ENCODE peak calls at places on chromosomes 5 and 9, in eight cellular contexts. L, F, R, Z, J, D, W and P are unnamed samples. For H3K36me3, the result is how much of the 10 kb centered on the place peaks cover.

GRCh38 chr5:159178978-159179377 is 30.4 kb downstream of the RNF145 start:
- DNase-seq in D (no peak), J (no peak), W (no peak), F (peak), Z (no peak), L (no peak), R (no peak), P (peak)

GRCh38 chr9:95189230-95190098 is 128.0 kb downstream of the FANCC start:
- DNase-seq in Z (peak), R (no peak), W (no peak), L (peak), D (no peak), J (peak), F (peak), P (peak)

GRCh38 chr9:91033802-91034201 is 232.2 kb downstream of the SYK start:
- DNase-seq in J (no peak), Z (no peak), D (no peak), F (no peak), R (peak), L (no peak), W (no peak), P (no peak)

GRCh38 chr5:136620016-136620419 is 254.7 kb upstream of the TRPC7 start:
- DNase-seq in Z (no peak), R (no peak), J (no peak), W (no peak), F (peak), L (no peak), D (no peak), P (peak)

GRCh38 chr9:2602704-2603116 is 18.9 kb upstream of the VLDLR start:
- DNase-seq in W (no peak), J (no peak), L (no peak), R (no peak), D (no peak), F (no peak), Z (no peak), P (no peak)

GRCh38 chr5:138666226-138666742 is 86.9 kb upstream of the CTNNA1 start:
- DNase-seq in J (no peak), R (no peak), Z (no peak), W (no peak), D (no peak), F (no peak), L (no peak), P (no peak)

GRCh38 chr9:68759981-68760673 is 55.1 kb downstream of the PIP5K1B start:
- DNase-seq in F (no peak), W (no peak), L (no peak), R (no peak), D (no peak), Z (no peak), J (no peak), P (no peak)

GRCh38 chr5:132086277-132086794 is 12.7 kb downstream of the CSF2 start:
- DNase-seq in L (peak), Z (peak), D (no peak), R (no peak), F (peak), J (peak), W (peak), P (peak)

GRCh38 chr5:175850165-175850845 is 21.1 kb upstream of the CPLX2 start:
- DNase-seq in L (no peak), F (no peak), Z (no peak), J (no peak), D (no peak), R (no peak), W (no peak), P (no peak)

GRCh38 chr9:127333326-127334064 is 63.5 kb upstream of the SLC2A8 start:
- DNase-seq in Z (no peak), D (no peak), L (no peak), R (no peak), W (no peak), F (no peak), J (no peak), P (no peak)

GRCh38 chr9:33942471-33943083 is 106.1 kb downstream of the UBAP2 start:
- DNase-seq in J (no peak), D (no peak), Z (no peak), L (no peak), W (no peak), F (peak), R (no peak), P (no peak)

GRCh38 chr9:95499847-95500246 is 16.9 kb downstream of the PTCH1 start:
- DNase-seq in R (no peak), L (no peak), J (no peak), Z (no peak), D (no peak), F (no peak), W (no peak), P (peak)

GRCh38 chr5:137344723-137345322 is 154.3 kb downstream of the SPOCK1 start:
- DNase-seq in J (peak), L (peak), F (peak), Z (no peak), R (no peak), D (peak), W (no peak), P (peak)

GRCh38 chr5:132238901-132239500 is 11.3 kb upstream of the P4HA2 start:
- DNase-seq in D (peak), Z (peak), W (no peak), R (no peak), F (no peak), L (peak), J (no peak), P (no peak)

GRCh38 chr9:92607088-92607487 is 62.8 kb downstream of the IPPK start:
- DNase-seq in R (no peak), D (peak), Z (no peak), F (peak), J (no peak), L (no peak), W (no peak), P (peak)
- H3K27ac ChIP-seq in R (no peak), D (peak), Z (peak), F (no peak), J (no peak), L (peak), W (no peak), P (no peak)

GRCh38 chr9:113187935-113188595 is 33.0 kb downstream of the FKBP15 start:
- DNase-seq in Z (peak), F (peak), J (peak), L (peak), W (peak), D (peak), R (no peak), P (peak)

GRCh38 chr9:113184509-113184908 is 33.7 kb downstream of the SLC31A2 start:
- DNase-seq in L (no peak), Z (no peak), D (no peak), J (no peak), F (no peak), W (no peak), R (no peak), P (no peak)

GRCh38 chr9:113184089-113184488 is 33.3 kb downstream of the SLC31A2 start:
- DNase-seq in W (no peak), R (no peak), L (no peak), F (no peak), Z (no peak), D (no peak), J (no peak), P (no peak)

GRCh38 chr9:113185271-113185670 is 34.5 kb downstream of the SLC31A2 start:
- DNase-seq in W (no peak), R (no peak), J (no peak), L (no peak), F (no peak), D (no peak), Z (no peak), P (no peak)

DNA sequence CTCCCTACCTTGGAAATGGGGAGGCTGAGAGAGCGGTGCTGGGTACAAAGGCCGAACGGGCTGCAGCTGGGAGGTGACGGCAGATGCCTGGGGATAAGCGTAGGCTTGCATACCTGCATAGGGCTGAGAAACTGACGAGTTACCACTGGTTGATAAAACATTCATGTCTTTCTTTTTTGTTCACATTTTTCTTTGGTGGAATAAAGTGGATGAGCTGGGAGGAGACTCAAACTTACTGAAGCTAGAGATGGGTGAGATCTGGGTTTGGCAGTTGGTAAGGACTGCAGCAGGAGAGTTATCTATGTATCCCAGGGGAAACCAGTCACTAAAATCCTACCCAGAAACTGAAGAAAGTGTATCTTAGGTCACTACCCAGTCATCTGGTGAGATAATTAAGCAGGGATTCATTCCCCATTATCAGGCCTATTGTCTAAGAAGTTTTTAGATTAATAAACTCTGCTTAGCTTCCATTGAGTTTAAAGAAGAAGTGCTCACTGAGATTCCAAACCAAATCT is 34.8 kb downstream of the FKBP15 start:
- DNase-seq in R (no peak), J (no peak), F (no peak), Z (no peak), D (no peak), W (no peak), L (no peak), P (no peak)
- H3K36me3 ChIP-seq in R (half or more), J (half or more), F (under half), Z (half or more), D (under half), W (under half), L (half or more), P (half or more)

GRCh38 chr5:15901151-15901550 is 278.4 kb downstream of the MARCHF11 start:
- DNase-seq in D (no peak), Z (no peak), W (no peak), L (no peak), F (no peak), R (no peak), J (no peak), P (no peak)

GRCh38 chr5:15902050-15902449 is 277.5 kb downstream of the MARCHF11 start:
- DNase-seq in Z (no peak), J (no peak), R (no peak), W (no peak), L (no peak), D (no peak), F (no peak), P (peak)

GRCh38 chr5:15899481-15899880 is 280.1 kb downstream of the MARCHF11 start:
- DNase-seq in W (no peak), R (no peak), D (no peak), L (no peak), Z (no peak), F (no peak), J (no peak), P (no peak)

DNA sequence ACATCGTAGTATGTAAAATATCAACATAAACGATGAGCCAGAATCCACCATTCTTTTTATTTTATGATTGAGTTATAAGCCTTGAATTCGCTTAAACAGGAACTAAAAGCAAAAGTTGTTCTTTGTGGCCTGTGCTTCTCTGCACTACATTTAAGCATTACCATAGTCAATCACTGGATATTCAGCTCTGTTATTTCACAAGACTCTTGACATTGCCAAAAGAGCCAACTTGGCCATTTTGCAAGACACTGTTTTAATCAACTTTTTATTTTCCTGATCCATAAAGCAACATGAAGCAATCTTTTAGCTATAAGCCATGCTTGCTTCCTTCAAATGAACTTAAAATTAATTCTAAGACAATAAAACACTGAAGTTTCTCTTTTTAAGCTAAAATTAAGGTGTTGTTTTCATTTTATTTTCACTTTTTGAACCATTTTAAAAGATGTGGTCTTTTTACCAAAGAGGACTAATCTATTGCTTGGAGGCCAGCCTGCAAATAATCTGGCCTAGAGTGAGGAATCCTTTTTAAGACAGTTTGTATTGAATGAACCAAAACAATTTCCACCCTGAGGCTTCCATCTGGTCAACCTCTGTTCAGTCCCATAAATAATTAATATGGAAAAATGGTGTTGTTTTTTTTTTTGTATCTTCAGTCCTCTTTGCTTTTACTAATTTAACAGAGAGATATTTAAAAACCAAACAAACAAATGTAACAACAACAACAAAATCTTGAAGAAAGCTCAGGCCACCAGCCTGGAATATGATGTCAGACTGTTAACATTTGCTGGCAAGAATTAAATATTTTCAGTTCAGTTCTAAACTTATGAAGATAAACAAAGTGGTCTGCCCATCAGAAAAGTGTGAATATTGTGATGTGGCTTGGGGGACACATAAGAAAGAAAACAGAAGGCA is 274.4 kb downstream of the MARCHF11 start:
- DNase-seq in L (no peak), W (no peak), R (no peak), J (no peak), Z (no peak), F (no peak), D (no peak), P (no peak)
- H3K27ac ChIP-seq in L (peak), W (no peak), R (no peak), J (no peak), Z (peak), F (no peak), D (peak), P (peak)

DNA sequence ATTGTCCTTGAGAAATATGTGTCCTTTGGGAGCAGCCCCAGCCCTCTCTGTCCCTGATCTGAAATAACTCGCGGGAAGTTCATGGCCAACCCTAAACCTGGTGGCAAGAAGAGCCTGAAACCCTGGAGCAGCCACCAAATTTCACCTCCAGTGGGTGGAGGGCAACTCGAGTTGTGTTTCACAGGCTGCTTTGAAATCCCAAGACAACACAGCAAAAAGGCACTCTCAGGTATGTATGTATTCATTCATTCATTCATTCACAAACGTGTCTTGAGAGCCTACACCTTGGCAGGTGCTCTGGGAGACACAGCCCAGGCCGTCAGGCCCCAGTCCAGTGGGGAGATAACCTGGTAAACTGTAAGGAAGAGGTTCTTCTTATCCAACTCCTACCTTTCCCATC is 35.7 kb upstream of the ALDH1B1 start:
- DNase-seq in F (no peak), L (peak), W (no peak), J (no peak), Z (no peak), D (no peak), R (no peak), P (no peak)
- H3K36me3 ChIP-seq in F (under half), L (under half), W (under half), J (under half), Z (under half), D (under half), R (under half), P (under half)

DNA sequence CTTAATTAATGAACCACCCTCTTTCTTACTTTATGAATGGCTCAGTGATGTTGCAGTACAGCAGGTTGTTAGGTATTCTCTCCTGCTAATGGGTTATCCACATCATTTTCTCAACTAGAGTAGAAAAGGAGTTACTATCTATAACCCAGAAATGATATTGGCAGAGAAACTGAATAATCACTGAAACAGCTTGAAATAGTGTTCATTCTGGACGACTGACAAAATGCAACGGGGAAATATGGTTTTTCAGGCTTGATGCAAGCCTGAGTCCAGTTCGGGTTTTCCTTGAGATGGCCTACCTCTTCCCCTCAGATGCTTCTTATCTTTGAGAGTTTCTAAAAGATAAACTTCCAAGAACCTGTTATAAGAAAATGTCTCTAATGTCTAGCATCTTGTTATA is 187.3 kb downstream of the RAB3C start:
- DNase-seq in Z (no peak), W (no peak), D (no peak), J (no peak), R (no peak), L (no peak), F (no peak), P (no peak)
- H3K27ac ChIP-seq in Z (no peak), W (no peak), D (no peak), J (no peak), R (no peak), L (no peak), F (no peak), P (no peak)

GRCh38 chr9:99137225-99137624 is 32.3 kb downstream of the TGFBR1 start:
- DNase-seq in W (no peak), J (no peak), F (no peak), D (no peak), Z (no peak), L (no peak), R (no peak), P (no peak)

GRCh38 chr9:99140685-99141314 is 35.9 kb downstream of the TGFBR1 start:
- DNase-seq in J (peak), D (no peak), W (no peak), R (peak), F (peak), Z (peak), L (no peak), P (peak)

GRCh38 chr9:99139868-99140267 is 35.0 kb downstream of the TGFBR1 start:
- DNase-seq in R (no peak), J (no peak), Z (no peak), L (no peak), F (no peak), D (no peak), W (no peak), P (no peak)

GRCh38 chr9:99135498-99135897 is 30.6 kb downstream of the TGFBR1 start:
- DNase-seq in Z (no peak), W (no peak), F (no peak), R (no peak), J (no peak), L (no peak), D (no peak), P (no peak)

DNA sequence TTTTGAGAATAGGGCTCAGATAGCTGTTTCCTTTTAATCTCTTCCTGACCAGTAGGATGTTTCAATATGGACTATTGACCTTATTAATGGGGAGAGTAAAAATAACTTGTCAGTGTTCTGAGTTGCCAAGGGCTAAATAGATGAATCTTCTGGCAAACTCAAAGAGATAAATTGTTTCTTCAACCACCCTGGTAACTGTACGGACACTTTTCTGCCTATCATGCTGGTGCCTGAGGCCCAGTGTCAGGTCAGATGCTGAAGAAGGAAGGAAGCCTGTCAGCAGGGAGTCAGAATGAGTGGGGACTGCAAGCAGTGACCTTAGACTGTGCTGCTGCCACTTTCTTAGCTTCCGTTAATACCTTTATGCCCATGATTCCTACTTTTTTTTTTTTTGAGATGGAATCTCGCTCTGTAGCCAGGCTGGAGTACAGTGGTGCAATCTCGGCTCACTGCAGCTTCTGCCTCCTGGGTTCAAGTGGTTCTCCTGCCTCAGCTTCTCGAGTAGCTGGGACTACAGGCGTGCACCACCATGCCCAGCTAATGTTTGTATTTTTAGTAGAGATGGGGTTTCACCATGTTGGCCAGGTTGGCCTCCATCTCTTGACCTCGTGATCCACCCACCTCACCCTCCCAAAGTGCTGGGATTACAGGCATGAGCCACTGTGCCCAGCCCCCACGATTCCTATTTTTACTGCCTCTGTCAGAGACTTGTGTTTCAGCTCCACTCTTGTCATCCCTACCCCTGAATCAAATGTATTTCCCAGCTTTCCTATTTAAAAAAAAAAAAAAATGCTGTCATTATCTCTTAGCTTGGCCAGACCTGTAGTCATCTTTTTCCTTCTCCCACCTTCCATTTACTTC is 33.7 kb downstream of the TGFBR1 start:
- DNase-seq in Z (no peak), W (no peak), F (no peak), R (no peak), D (no peak), L (no peak), J (no peak), P (no peak)
- H3K36me3 ChIP-seq in Z (under half), W (under half), F (under half), R (under half), D (under half), L (under half), J (under half), P (under half)